ENCODE peak calls at places on chromosomes 7 and 10, in nine cellular contexts. M is ovary; W is CD8-positive, alpha-beta T cell; K is right lobe of liver; R is fibroblast of lung; Z is left ventricle myocardium inferior; C is A549; T is cardiac muscle cell; I is heart right ventricle. L is an unnamed sample. For H3K4me1, the result is how much of the 10 kb centered on the place peaks cover.

GRCh38 chr10:11354823-11355222 is 256.6 kb downstream of the USP6NL start:
- DNase-seq in Z (no peak), K (no peak), R (no peak), T (no peak), W (no peak), M (no peak), I (no peak), C (no peak), L (no peak)

GRCh38 chr7:29412912-29413311 is 150.7 kb upstream of the PRR15 start:
- DNase-seq in Z (no peak), W (no peak), I (no peak), R (no peak), T (no peak), M (no peak), K (no peak), C (no peak), L (no peak)

GRCh38 chr7:46652317-46652716 is 731.2 kb upstream of the IGFBP3 start:
- DNase-seq in M (no peak), I (no peak), W (no peak), Z (no peak), C (no peak), R (no peak), T (no peak), K (no peak), L (no peak)

GRCh38 chr10:4354382-4354812 is 471.6 kb upstream of the AKR1E2 start:
- DNase-seq in M (no peak), K (no peak), R (no peak), Z (no peak), W (no peak), T (no peak), C (peak), I (no peak), L (no peak)

GRCh38 chr7:25625316-25625715 is 397.0 kb upstream of the NPVF start:
- DNase-seq in W (no peak), T (no peak), I (no peak), M (no peak), C (no peak), K (no peak), R (no peak), Z (no peak), L (no peak)

GRCh38 chr7:150450491-150450992 is at the start of gene GIMAP8:
- DNase-seq in C (no peak), T (peak), K (peak), Z (peak), M (no peak), R (no peak), W (peak), I (peak), L (no peak)

GRCh38 chr7:30595461-30596042 is 874 bp downstream of the GARS1 start:
- DNase-seq in M (no peak), T (peak), R (no peak), W (no peak), I (no peak), Z (no peak), K (no peak), C (no peak), L (no peak)

GRCh38 chr10:26890956-26891355 is 30.2 kb upstream of the ABI1 start:
- DNase-seq in M (peak), W (no peak), C (peak), I (no peak), Z (no peak), T (peak), R (peak), K (no peak), L (no peak)

GRCh38 chr10:95505641-95506040 is 55.5 kb downstream of the SORBS1 start:
- DNase-seq in W (no peak), I (no peak), M (no peak), R (no peak), Z (no peak), C (no peak), T (no peak), K (no peak), L (no peak)

GRCh38 chr10:113947138-113948011 is 92.9 kb downstream of the NHLRC2 start:
- DNase-seq in C (peak), Z (no peak), I (no peak), M (no peak), R (peak), W (no peak), T (no peak), K (no peak), L (peak)

GRCh38 chr7:46079421-46079820 is 158.3 kb upstream of the IGFBP3 start:
- DNase-seq in C (no peak), K (no peak), I (no peak), M (no peak), T (no peak), W (no peak), R (no peak), Z (no peak), L (no peak)

GRCh38 chr7:132569884-132570614 is 6.2 kb downstream of the PLXNA4 start:
- DNase-seq in R (no peak), W (no peak), Z (no peak), T (no peak), K (no peak), C (no peak), M (no peak), I (no peak), L (no peak)

GRCh38 chr7:155412416-155413253 is 45.3 kb upstream of the EN2 start:
- DNase-seq in I (no peak), T (peak), M (no peak), R (no peak), K (peak), Z (no peak), C (peak), W (peak), L (peak)

GRCh38 chr7:51186531-51186930 is 130.1 kb downstream of the COBL start:
- DNase-seq in T (peak), K (no peak), M (no peak), C (no peak), Z (peak), R (peak), I (peak), W (no peak), L (no peak)

GRCh38 chr7:56538541-56539429 is 422.6 kb upstream of the NUPR2 start:
- DNase-seq in R (no peak), T (no peak), C (no peak), K (no peak), W (no peak), M (no peak), I (no peak), Z (no peak), L (no peak)

GRCh38 chr10:112832361-112832878 is 117.6 kb upstream of the TCF7L2 start:
- DNase-seq in C (no peak), R (no peak), I (no peak), W (no peak), M (no peak), T (peak), Z (no peak), K (no peak), L (no peak)

GRCh38 chr10:88986549-88987242 is 3.9 kb upstream of the FAS start:
- DNase-seq in K (no peak), C (peak), T (peak), W (no peak), R (peak), M (no peak), I (no peak), Z (no peak), L (peak)

GRCh38 chr7:74355091-74355490 is 65.9 kb downstream of the CLIP2 start:
- DNase-seq in I (no peak), K (no peak), R (peak), M (no peak), T (peak), W (no peak), C (peak), Z (no peak), L (no peak)

GRCh38 chr7:826230-826905 is 5.9 kb upstream of the SUN1 start:
- DNase-seq in M (peak), K (no peak), T (no peak), Z (no peak), C (no peak), W (no peak), R (no peak), I (no peak), L (peak)

GRCh38 chr10:74863508-74863907 is 37.1 kb downstream of the KAT6B start:
- DNase-seq in Z (no peak), C (no peak), T (peak), I (no peak), W (no peak), M (no peak), K (no peak), R (peak), L (no peak)

GRCh38 chr7:123043642-123044041 is 48.1 kb upstream of the TAS2R16 start:
- DNase-seq in C (no peak), W (no peak), R (no peak), T (no peak), I (no peak), Z (no peak), M (no peak), K (no peak), L (no peak)

GRCh38 chr7:2034291-2035201 is 198.2 kb downstream of the MAD1L1 start:
- DNase-seq in C (no peak), I (no peak), W (no peak), Z (peak), M (peak), R (no peak), K (peak), T (no peak), L (peak)

GRCh38 chr7:155490697-155491628 is 33.0 kb downstream of the EN2 start:
- DNase-seq in I (peak), C (no peak), K (no peak), T (peak), M (peak), W (peak), R (no peak), Z (peak), L (no peak)

GRCh38 chr7:73482746-73483145 is 39.3 kb downstream of the BAZ1B start:
- DNase-seq in T (no peak), W (no peak), M (no peak), K (no peak), C (no peak), I (no peak), R (no peak), Z (no peak), L (no peak)

GRCh38 chr10:12042409-12042796 is 206 bp downstream of the UPF2 start:
- DNase-seq in T (peak), W (peak), R (no peak), K (peak), I (peak), M (peak), C (no peak), Z (no peak), L (peak)

GRCh38 chr10:11539191-11539868 is 72.1 kb downstream of the USP6NL start:
- DNase-seq in K (no peak), I (no peak), W (no peak), T (peak), R (peak), Z (no peak), C (no peak), M (no peak), L (no peak)

GRCh38 chr10:49091450-49092210 is 23.7 kb downstream of the VSTM4 start:
- DNase-seq in Z (no peak), W (no peak), T (no peak), M (peak), R (no peak), I (no peak), K (no peak), C (no peak), L (no peak)

GRCh38 chr10:49628599-49628998 is 14.8 kb downstream of the CHAT start:
- DNase-seq in M (peak), I (no peak), K (no peak), Z (no peak), T (no peak), W (no peak), C (no peak), R (no peak), L (no peak)

GRCh38 chr10:47370015-47370767 is 13.9 kb downstream of the ZNF488 start:
- DNase-seq in T (no peak), Z (no peak), M (no peak), K (peak), W (no peak), I (no peak), C (no peak), R (no peak), L (no peak)

GRCh38 chr10:31615129-31615528 is 296.1 kb downstream of the ZEB1 start:
- DNase-seq in I (no peak), K (no peak), R (no peak), C (no peak), M (no peak), Z (no peak), W (no peak), T (no peak), L (no peak)

GRCh38 chr7:51060536-51060935 is 256.1 kb downstream of the COBL start:
- DNase-seq in Z (no peak), I (no peak), M (no peak), R (no peak), K (no peak), T (no peak), C (peak), W (no peak), L (no peak)

GRCh38 chr7:83876593-83876992 is 227.7 kb upstream of the SEMA3E start:
- DNase-seq in R (peak), C (no peak), I (no peak), K (no peak), W (no peak), Z (no peak), M (no peak), T (peak), L (no peak)

GRCh38 chr10:62819521-62819920 is 3.4 kb upstream of the EGR2 start:
- DNase-seq in C (no peak), T (peak), R (no peak), Z (no peak), K (no peak), M (no peak), W (no peak), I (no peak), L (no peak)

GRCh38 chr10:29668628-29669027 is 33.9 kb upstream of the SVIL start:
- DNase-seq in M (no peak), Z (no peak), C (peak), R (no peak), K (no peak), T (no peak), I (no peak), W (no peak), L (no peak)

GRCh38 chr7:153934629-153935028 is 117.6 kb upstream of the DPP6 start:
- DNase-seq in R (no peak), K (no peak), I (no peak), W (no peak), Z (no peak), M (no peak), C (no peak), T (no peak), L (no peak)

GRCh38 chr10:117136391-117136975 is 1.6 kb downstream of the VAX1 start:
- DNase-seq in R (no peak), W (no peak), Z (no peak), K (no peak), I (no peak), C (no peak), T (no peak), M (no peak), L (no peak)

GRCh38 chr10:12238821-12239220 is 42.8 kb downstream of the CDC123 start:
- DNase-seq in K (no peak), M (no peak), C (no peak), Z (no peak), I (no peak), T (no peak), R (no peak), W (no peak), L (no peak)

GRCh38 chr10:126160971-126161630 is 227.2 kb downstream of the ADAM12 start:
- DNase-seq in T (peak), I (no peak), W (no peak), M (no peak), Z (no peak), C (peak), K (no peak), R (peak), L (no peak)

GRCh38 chr10:8084799-8085198 is 30.3 kb downstream of the GATA3 start:
- DNase-seq in W (no peak), R (no peak), K (no peak), I (no peak), C (no peak), Z (no peak), T (no peak), M (no peak), L (no peak)

DNA sequence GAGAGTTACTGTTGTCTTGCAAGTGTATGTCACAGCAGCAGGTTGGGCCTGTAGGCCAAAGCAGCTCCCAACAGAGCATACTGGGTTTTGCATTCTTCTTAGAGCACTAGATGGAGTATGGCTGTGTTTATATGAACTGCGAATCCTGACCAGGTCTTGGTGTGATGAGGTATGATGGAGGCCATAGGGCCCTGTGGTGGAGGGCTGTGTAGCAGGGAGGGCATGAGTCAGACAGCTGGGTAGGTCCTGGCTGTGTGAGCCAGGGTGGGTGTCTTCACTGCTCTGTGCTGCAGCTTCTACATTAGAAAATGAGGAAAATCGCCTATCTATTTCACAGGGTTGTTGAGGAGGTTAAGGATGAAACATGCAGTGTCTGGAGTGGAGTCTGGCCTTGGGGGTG is 124.2 kb downstream of the BUB3 start:
- DNase-seq in I (no peak), W (no peak), Z (no peak), K (no peak), M (no peak), R (no peak), T (no peak), C (no peak), L (no peak)
- H3K4me3 ChIP-seq in I (no peak), W (no peak), Z (no peak), K (no peak), M (no peak), R (no peak), T (no peak), C (no peak), L (no peak)

DNA sequence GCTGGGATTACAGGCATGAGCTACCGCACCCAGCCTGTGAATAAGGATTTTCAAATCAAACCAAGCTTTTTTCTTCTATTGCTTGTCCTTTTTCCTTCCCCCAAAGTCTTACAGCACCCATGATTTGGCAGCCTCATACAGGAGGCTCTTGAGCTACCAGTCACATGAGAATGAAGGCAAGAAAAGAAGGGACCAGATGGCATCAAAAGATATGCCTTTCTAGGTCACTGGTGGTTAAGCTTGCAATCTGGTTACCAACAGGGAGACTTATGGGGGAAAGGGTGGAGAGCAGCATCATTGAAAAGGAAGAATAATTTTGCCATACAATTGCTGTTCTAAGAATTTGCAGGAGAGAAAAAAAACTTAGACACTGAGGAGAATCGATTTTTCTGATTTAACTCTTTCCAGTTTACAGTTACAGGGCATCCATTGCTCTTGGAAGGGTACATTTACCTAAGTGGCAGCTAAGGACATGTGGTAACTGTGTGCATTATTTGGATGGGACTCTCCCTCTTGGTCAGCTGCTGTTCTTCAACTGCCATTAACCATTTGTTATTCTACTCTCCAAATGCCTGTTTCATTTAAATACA is 29.5 kb downstream of the SMNDC1 start:
- DNase-seq in C (no peak), W (no peak), R (no peak), M (no peak), T (no peak), K (no peak), I (no peak), Z (no peak), L (no peak)
- H3K4me1 ChIP-seq in C (under half), W (under half), R (under half), M (under half), T (under half), K (under half), I (half or more), Z (half or more), L (under half)

GRCh38 chr10:122055252-122055651 is 66.3 kb downstream of the TACC2 start:
- DNase-seq in K (no peak), C (no peak), W (no peak), T (no peak), Z (no peak), M (no peak), R (no peak), I (no peak), L (no peak)

GRCh38 chr10:122056431-122057094 is 67.6 kb downstream of the TACC2 start:
- DNase-seq in C (peak), I (no peak), Z (no peak), M (no peak), K (no peak), W (no peak), R (no peak), T (no peak), L (peak)

GRCh38 chr10:122053314-122053713 is 64.4 kb downstream of the TACC2 start:
- DNase-seq in M (no peak), K (no peak), R (no peak), C (no peak), T (no peak), I (no peak), W (no peak), Z (no peak), L (no peak)

GRCh38 chr10:122052702-122053101 is 63.7 kb downstream of the TACC2 start:
- DNase-seq in K (no peak), C (no peak), I (no peak), W (no peak), M (no peak), R (no peak), Z (no peak), T (no peak), L (no peak)

DNA sequence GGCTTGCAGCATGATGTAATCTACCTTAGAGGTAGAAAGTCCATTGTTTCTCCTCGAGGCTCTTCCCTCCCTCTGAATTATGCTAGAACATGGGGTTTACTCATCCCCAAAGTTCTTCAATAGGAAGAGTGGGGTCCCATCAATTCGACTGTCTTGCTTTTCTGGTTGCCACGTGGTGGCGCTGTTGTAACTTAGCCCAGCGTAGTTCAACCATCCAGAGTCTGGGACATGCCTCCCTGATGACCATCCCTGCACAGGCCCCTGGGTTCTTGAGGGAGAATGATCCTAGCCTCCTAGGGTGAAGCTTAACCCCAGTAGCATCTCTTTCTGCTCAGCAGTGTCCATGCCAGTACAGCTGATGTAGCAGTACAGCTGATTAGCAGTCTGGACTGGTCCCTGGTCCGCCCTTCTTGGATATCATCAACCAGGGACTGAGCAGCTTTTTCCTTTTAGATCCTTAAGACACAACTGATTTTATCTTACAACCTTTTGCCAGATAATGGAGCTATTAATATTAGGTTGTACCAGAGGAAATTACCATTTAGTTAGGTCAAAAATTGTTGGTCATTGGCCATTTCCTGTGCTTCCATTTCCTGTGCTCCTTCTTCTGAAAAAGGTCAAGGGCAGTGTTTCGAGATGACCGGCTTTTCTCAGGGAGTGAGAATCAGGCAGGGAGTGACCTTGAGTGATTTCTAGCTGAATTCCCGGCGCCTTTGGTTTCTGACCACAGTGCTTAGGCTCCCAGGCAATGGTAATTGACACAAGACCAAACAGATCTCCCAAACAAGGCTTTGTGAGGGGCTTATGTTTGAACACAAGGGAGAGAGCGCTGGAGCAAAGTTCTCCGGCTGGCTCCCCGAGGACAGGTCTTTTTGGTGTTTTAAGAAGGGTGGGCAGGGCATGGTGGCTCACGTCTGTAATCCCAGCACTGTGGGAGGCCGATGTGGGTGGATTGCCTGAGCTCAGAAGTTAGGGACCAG is 65.4 kb downstream of the TACC2 start:
- DNase-seq in T (peak), C (peak), R (peak), Z (peak), K (peak), I (peak), W (no peak), M (peak), L (peak)
- TF ChIP-seq CTCF in T (peak), C (peak), R (peak), Z (peak), K (peak), I (peak), W (no peak), M (peak), L (peak)

GRCh38 chr7:151839511-151839921 is 37.4 kb downstream of the PRKAG2 start:
- DNase-seq in W (no peak), C (no peak), R (no peak), T (no peak), Z (peak), I (no peak), K (no peak), M (no peak), L (no peak)
- H3K4me3 ChIP-seq in W (peak), C (no peak), R (no peak), T (no peak), Z (no peak), I (no peak), K (no peak), M (no peak), L (no peak)

GRCh38 chr7:106067678-106068077 is 44.4 kb downstream of the SYPL1 start:
- DNase-seq in C (no peak), W (no peak), I (no peak), M (no peak), R (no peak), K (no peak), T (no peak), Z (no peak), L (no peak)
- H3K4me1 ChIP-seq in C (under half), W (under half), I (half or more), M (under half), R (under half), K (under half), T (under half), Z (half or more), L (under half)